ENCODE peak calls at places on chromosome 15, in seven cellular contexts. One of them, this sample, is unnamed.

GRCh38 chr15:75452968-75453702 is 1.6 kb upstream of the SIN3A start:
- DNase-seq in astrocyte: peak
- DNase-seq in neural progenitor cell: peak
- DNase-seq in HepG2: peak
- DNase-seq in H9: peak
- DNase-seq in H1: peak
- DNase-seq in endodermal cell: peak
- DNase-seq in this sample: no peak

GRCh38 chr15:32700501-32701150 is 17.2 kb upstream of the GREM1 start:
- DNase-seq in astrocyte: no peak
- DNase-seq in neural progenitor cell: no peak
- DNase-seq in HepG2: peak
- DNase-seq in H9: no peak
- DNase-seq in H1: no peak
- DNase-seq in endodermal cell: no peak
- DNase-seq in this sample: no peak

GRCh38 chr15:29571728-29572454 is 250.4 kb downstream of the TJP1 start:
- DNase-seq in astrocyte: no peak
- DNase-seq in neural progenitor cell: peak
- DNase-seq in HepG2: no peak
- DNase-seq in H9: no peak
- DNase-seq in H1: no peak
- DNase-seq in endodermal cell: no peak
- DNase-seq in this sample: no peak

GRCh38 chr15:36675008-36675407 is 95.6 kb downstream of the CDIN1 start:
- DNase-seq in astrocyte: no peak
- DNase-seq in neural progenitor cell: no peak
- DNase-seq in HepG2: no peak
- DNase-seq in H9: no peak
- DNase-seq in H1: no peak
- DNase-seq in endodermal cell: no peak
- DNase-seq in this sample: no peak

GRCh38 chr15:85351965-85352364 is 28.4 kb upstream of the AKAP13 start:
- DNase-seq in astrocyte: no peak
- DNase-seq in neural progenitor cell: no peak
- DNase-seq in HepG2: no peak
- DNase-seq in H9: no peak
- DNase-seq in H1: no peak
- DNase-seq in endodermal cell: no peak
- DNase-seq in this sample: no peak

GRCh38 chr15:68983821-68984517 is 30.5 kb upstream of the NOX5 start:
- DNase-seq in astrocyte: peak
- DNase-seq in neural progenitor cell: no peak
- DNase-seq in HepG2: no peak
- DNase-seq in H9: no peak
- DNase-seq in H1: no peak
- DNase-seq in endodermal cell: no peak
- DNase-seq in this sample: no peak

GRCh38 chr15:22979069-22979698 is 984 bp downstream of the CYFIP1 start:
- DNase-seq in astrocyte: peak
- DNase-seq in neural progenitor cell: peak
- DNase-seq in HepG2: peak
- DNase-seq in H9: peak
- DNase-seq in H1: peak
- DNase-seq in endodermal cell: peak
- DNase-seq in this sample: no peak

GRCh38 chr15:77291107-77291506 is 128.8 kb downstream of the PEAK1 start:
- DNase-seq in astrocyte: no peak
- DNase-seq in neural progenitor cell: no peak
- DNase-seq in HepG2: no peak
- DNase-seq in H9: no peak
- DNase-seq in H1: no peak
- DNase-seq in endodermal cell: no peak
- DNase-seq in this sample: no peak

GRCh38 chr15:93929375-93930094 is 301.8 kb upstream of the MCTP2 start:
- DNase-seq in astrocyte: peak
- DNase-seq in neural progenitor cell: peak
- DNase-seq in HepG2: no peak
- DNase-seq in H9: peak
- DNase-seq in H1: no peak
- DNase-seq in endodermal cell: no peak
- DNase-seq in this sample: peak

GRCh38 chr15:73955851-73956250 is 29.6 kb downstream of the LOXL1 start:
- DNase-seq in astrocyte: no peak
- DNase-seq in neural progenitor cell: no peak
- DNase-seq in HepG2: no peak
- DNase-seq in H9: no peak
- DNase-seq in H1: no peak
- DNase-seq in endodermal cell: no peak
- DNase-seq in this sample: no peak

GRCh38 chr15:101045236-101045646 is 126.1 kb downstream of the LRRK1 start:
- DNase-seq in astrocyte: no peak
- DNase-seq in neural progenitor cell: no peak
- DNase-seq in HepG2: no peak
- DNase-seq in H9: peak
- DNase-seq in H1: no peak
- DNase-seq in endodermal cell: no peak
- DNase-seq in this sample: no peak

GRCh38 chr15:58534556-58534955 is 102.8 kb downstream of the LIPC start:
- DNase-seq in astrocyte: no peak
- DNase-seq in neural progenitor cell: no peak
- DNase-seq in HepG2: no peak
- DNase-seq in H9: no peak
- DNase-seq in H1: no peak
- DNase-seq in endodermal cell: no peak
- DNase-seq in this sample: no peak

GRCh38 chr15:59794229-59794886 is 105.2 kb upstream of the BNIP2 start:
- DNase-seq in astrocyte: no peak
- DNase-seq in neural progenitor cell: no peak
- DNase-seq in HepG2: no peak
- DNase-seq in H9: no peak
- DNase-seq in H1: no peak
- DNase-seq in endodermal cell: no peak
- DNase-seq in this sample: no peak

GRCh38 chr15:51907136-51907862 is 64.3 kb downstream of the LEO1 start:
- DNase-seq in astrocyte: peak
- DNase-seq in neural progenitor cell: no peak
- DNase-seq in HepG2: peak
- DNase-seq in H9: no peak
- DNase-seq in H1: no peak
- DNase-seq in endodermal cell: peak
- DNase-seq in this sample: no peak

GRCh38 chr15:38149315-38149714 is 103.3 kb upstream of the SPRED1 start:
- DNase-seq in astrocyte: no peak
- DNase-seq in neural progenitor cell: no peak
- DNase-seq in HepG2: no peak
- DNase-seq in H9: no peak
- DNase-seq in H1: no peak
- DNase-seq in endodermal cell: no peak
- DNase-seq in this sample: no peak

GRCh38 chr15:70186152-70186551 is 88.4 kb upstream of the TLE3 start:
- DNase-seq in astrocyte: no peak
- DNase-seq in neural progenitor cell: no peak
- DNase-seq in HepG2: no peak
- DNase-seq in H9: no peak
- DNase-seq in H1: no peak
- DNase-seq in endodermal cell: peak
- DNase-seq in this sample: no peak

GRCh38 chr15:52778457-52778856 is 11.7 kb downstream of the ONECUT1 start:
- DNase-seq in astrocyte: no peak
- DNase-seq in neural progenitor cell: no peak
- DNase-seq in HepG2: no peak
- DNase-seq in H9: peak
- DNase-seq in H1: peak
- DNase-seq in endodermal cell: no peak
- DNase-seq in this sample: no peak

GRCh38 chr15:59283717-59284336 is 77.2 kb downstream of the LDHAL6B start:
- DNase-seq in astrocyte: no peak
- DNase-seq in neural progenitor cell: no peak
- DNase-seq in HepG2: peak
- DNase-seq in H9: no peak
- DNase-seq in H1: no peak
- DNase-seq in endodermal cell: no peak
- DNase-seq in this sample: no peak

GRCh38 chr15:69958494-69959134 is 139.1 kb downstream of the TLE3 start:
- DNase-seq in astrocyte: no peak
- DNase-seq in neural progenitor cell: no peak
- DNase-seq in HepG2: no peak
- DNase-seq in H9: peak
- DNase-seq in H1: no peak
- DNase-seq in endodermal cell: peak
- DNase-seq in this sample: peak

GRCh38 chr15:72554471-72555425 is 80.6 kb downstream of the ARIH1 start:
- DNase-seq in astrocyte: peak
- DNase-seq in neural progenitor cell: no peak
- DNase-seq in HepG2: peak
- DNase-seq in H9: no peak
- DNase-seq in H1: no peak
- DNase-seq in endodermal cell: no peak
- DNase-seq in this sample: no peak

DNA sequence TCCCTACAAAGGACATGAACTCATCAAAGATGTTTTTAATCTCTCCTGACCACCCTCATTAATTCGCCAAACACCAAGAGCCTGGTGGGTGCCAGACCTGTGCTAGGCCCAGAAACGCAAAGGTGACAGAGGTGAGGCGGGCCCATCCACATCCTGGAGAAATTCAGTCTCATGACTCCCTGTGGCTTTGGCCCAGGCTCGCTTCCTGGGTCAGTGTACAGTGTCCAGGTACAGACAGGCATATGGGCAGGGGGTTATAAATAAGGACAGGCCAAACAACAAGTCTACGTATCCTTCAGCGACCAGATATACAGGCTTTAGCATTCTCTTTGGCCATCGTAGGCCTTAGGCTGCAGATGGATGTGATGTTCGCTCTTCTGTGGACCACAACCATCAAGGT is 945 bp upstream of the PLA2G4F start:
- DNase-seq in astrocyte: no peak
- DNase-seq in neural progenitor cell: no peak
- DNase-seq in HepG2: no peak
- DNase-seq in H9: no peak
- DNase-seq in H1: no peak
- DNase-seq in endodermal cell: no peak
- DNase-seq in this sample: no peak
- H3K9ac ChIP-seq in astrocyte: no peak
- H3K9ac ChIP-seq in neural progenitor cell: no peak
- H3K9ac ChIP-seq in HepG2: no peak
- H3K9ac ChIP-seq in H9: no peak
- H3K9ac ChIP-seq in H1: no peak
- H3K9ac ChIP-seq in endodermal cell: no peak
- H3K9ac ChIP-seq in this sample: no peak

GRCh38 chr15:60962087-60962486 is 267.0 kb downstream of the RORA start:
- DNase-seq in astrocyte: no peak
- DNase-seq in neural progenitor cell: no peak
- DNase-seq in HepG2: no peak
- DNase-seq in H9: no peak
- DNase-seq in H1: no peak
- DNase-seq in endodermal cell: no peak
- DNase-seq in this sample: no peak
- H3K9ac ChIP-seq in astrocyte: no peak
- H3K9ac ChIP-seq in neural progenitor cell: no peak
- H3K9ac ChIP-seq in HepG2: no peak
- H3K9ac ChIP-seq in H9: no peak
- H3K9ac ChIP-seq in H1: no peak
- H3K9ac ChIP-seq in endodermal cell: no peak
- H3K9ac ChIP-seq in this sample: no peak

DNA sequence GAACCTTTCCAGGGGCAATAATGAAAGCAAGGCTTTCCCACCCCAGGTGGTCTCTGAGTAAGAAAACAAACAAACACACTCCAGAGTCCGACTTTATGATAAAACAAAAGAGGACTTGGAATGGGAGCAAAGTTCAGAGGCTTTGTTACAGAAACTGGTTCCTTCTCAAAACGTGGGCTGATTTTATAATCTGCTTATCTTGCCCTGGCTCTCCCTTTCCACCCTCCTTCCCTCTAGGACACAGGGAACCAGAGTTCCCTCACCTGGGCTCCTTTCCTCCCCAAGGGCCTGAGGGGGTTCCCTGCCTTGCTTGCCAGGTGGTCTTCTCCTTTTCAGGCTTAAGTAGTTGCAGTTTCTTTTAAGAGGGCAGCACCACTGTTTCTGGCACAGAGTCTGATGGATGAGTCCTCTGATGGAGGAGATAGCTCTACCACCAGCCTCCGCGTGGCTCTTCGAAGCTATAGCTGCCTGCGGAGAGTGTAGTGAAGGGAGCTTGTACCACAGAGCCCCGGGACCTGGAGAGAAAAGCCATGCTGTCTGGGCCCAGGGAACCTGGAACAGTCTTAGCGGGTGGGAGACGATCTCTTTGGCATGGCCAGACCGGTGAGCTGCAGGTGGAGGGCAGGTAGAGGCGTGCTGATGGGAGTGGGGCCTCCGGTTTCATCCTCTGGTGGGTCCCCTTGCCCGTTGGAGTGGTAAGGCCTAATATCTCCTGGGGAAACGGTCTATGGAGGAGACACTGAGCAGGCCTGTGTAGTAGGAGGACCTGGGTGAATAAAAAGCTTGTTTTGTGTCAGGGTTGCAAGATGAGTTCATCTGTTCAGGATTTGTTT is 68.7 kb downstream of the SMAD6 start:
- DNase-seq in astrocyte: no peak
- DNase-seq in neural progenitor cell: no peak
- DNase-seq in HepG2: peak
- DNase-seq in H9: no peak
- DNase-seq in H1: no peak
- DNase-seq in endodermal cell: no peak
- DNase-seq in this sample: no peak
- H3K9ac ChIP-seq in astrocyte: peak
- H3K9ac ChIP-seq in neural progenitor cell: no peak
- H3K9ac ChIP-seq in HepG2: peak
- H3K9ac ChIP-seq in H9: no peak
- H3K9ac ChIP-seq in H1: no peak
- H3K9ac ChIP-seq in endodermal cell: peak
- H3K9ac ChIP-seq in this sample: peak

GRCh38 chr15:56804279-56804678 is 71.0 kb upstream of the ZNF280D start:
- DNase-seq in astrocyte: no peak
- DNase-seq in neural progenitor cell: no peak
- DNase-seq in HepG2: no peak
- DNase-seq in H9: no peak
- DNase-seq in H1: no peak
- DNase-seq in endodermal cell: no peak
- DNase-seq in this sample: no peak
- H3K9ac ChIP-seq in astrocyte: no peak
- H3K9ac ChIP-seq in neural progenitor cell: no peak
- H3K9ac ChIP-seq in HepG2: no peak
- H3K9ac ChIP-seq in H9: no peak
- H3K9ac ChIP-seq in H1: no peak
- H3K9ac ChIP-seq in endodermal cell: no peak
- H3K9ac ChIP-seq in this sample: no peak

This sample was measured in NT2/D1.